ENCODE peak calls at places on chromosomes 5 and 9, in ten cellular contexts. T is MM.1S, L is A673, Q is foreskin fibroblast, C is tibial nerve, M is choroid plexus epithelial cell, N is AG10803, B is dorsolateral prefrontal cortex, A is astrocyte of the cerebellum, G is fibroblast of mammary gland. Y is an unnamed sample.

GRCh38 chr9:108956627-108957026 is 22.4 kb downstream of the ABITRAM start:
- DNase-seq in B (no peak), L (no peak), Q (no peak), T (no peak), G (no peak), N (no peak), A (no peak), M (no peak), C (no peak), Y (no peak)

GRCh38 chr5:156327306-156327705 is 342 bp downstream of the SGCD start:
- DNase-seq in B (no peak), C (no peak), A (no peak), T (no peak), Q (peak), M (no peak), L (no peak), N (peak), G (no peak), Y (no peak)

GRCh38 chr5:90518666-90519065 is 10.7 kb downstream of the LYSMD3 start:
- DNase-seq in Q (peak), T (peak), L (peak), B (no peak), A (peak), G (peak), C (no peak), N (peak), M (peak), Y (no peak)

GRCh38 chr5:133392448-133392847 is 219.9 kb downstream of the FSTL4 start:
- DNase-seq in M (no peak), N (no peak), L (no peak), T (no peak), G (no peak), B (no peak), Q (no peak), A (no peak), C (no peak), Y (no peak)

GRCh38 chr9:91908746-91909145 is 41.3 kb downstream of the ROR2 start:
- DNase-seq in M (peak), B (no peak), Q (no peak), A (no peak), L (no peak), G (peak), N (peak), T (peak), C (no peak), Y (no peak)

GRCh38 chr5:34749431-34749872 is 89.5 kb upstream of the TTC23L start:
- DNase-seq in M (peak), G (peak), A (no peak), B (no peak), L (no peak), Q (peak), N (peak), C (no peak), T (no peak), Y (no peak)

GRCh38 chr9:128607642-128608350 is 48.9 kb downstream of the DYNC2I2 start:
- DNase-seq in B (peak), Q (peak), N (peak), A (peak), C (no peak), M (no peak), T (no peak), G (peak), L (no peak), Y (no peak)

GRCh38 chr9:715743-716400 is 125.6 kb upstream of the DMRT1 start:
- DNase-seq in L (no peak), B (no peak), G (peak), M (peak), A (no peak), N (peak), Q (peak), C (no peak), T (no peak), Y (no peak)

GRCh38 chr9:17509698-17510097 is 69.2 kb upstream of the SH3GL2 start:
- DNase-seq in Q (peak), T (no peak), A (no peak), C (no peak), L (no peak), M (peak), G (no peak), B (no peak), N (peak), Y (no peak)

GRCh38 chr5:98898743-98899142 is 30.1 kb downstream of the CHD1 start:
- DNase-seq in Q (no peak), A (no peak), M (no peak), B (no peak), T (no peak), G (no peak), N (no peak), L (no peak), C (no peak), Y (no peak)

GRCh38 chr5:121737120-121737519 is 114.6 kb upstream of the FTMT start:
- DNase-seq in B (no peak), Q (no peak), C (no peak), G (no peak), L (no peak), T (no peak), A (no peak), M (peak), N (no peak), Y (no peak)

GRCh38 chr9:71010258-71010657 is 111.2 kb downstream of the TRPM3 start:
- DNase-seq in T (no peak), C (no peak), A (no peak), M (no peak), N (no peak), L (no peak), B (no peak), Q (no peak), G (no peak), Y (no peak)

GRCh38 chr9:114786251-114786650 is 19.6 kb downstream of the TNFSF15 start:
- DNase-seq in B (no peak), L (no peak), N (peak), G (peak), Q (no peak), C (no peak), M (peak), A (no peak), T (no peak), Y (no peak)

GRCh38 chr9:108710424-108710823 is 145.4 kb downstream of the ACTL7B start:
- DNase-seq in G (no peak), L (no peak), Q (no peak), A (no peak), T (no peak), N (no peak), M (no peak), C (no peak), B (no peak), Y (no peak)

GRCh38 chr9:98575379-98576346 is 133.1 kb downstream of the GABBR2 start:
- DNase-seq in N (peak), Q (peak), T (peak), B (peak), C (no peak), M (peak), A (peak), L (no peak), G (peak), Y (no peak)

GRCh38 chr5:76850543-76851140 is 828 bp downstream of the S100Z start:
- DNase-seq in A (no peak), T (no peak), N (no peak), M (no peak), B (no peak), Q (no peak), L (no peak), G (no peak), C (no peak), Y (no peak)

GRCh38 chr5:169006878-169007790 is 293.8 kb downstream of the SLIT3 start:
- DNase-seq in N (peak), Q (peak), M (no peak), T (no peak), B (no peak), L (no peak), G (peak), C (no peak), A (no peak), Y (no peak)

GRCh38 chr9:111527347-111527746 is 2.4 kb downstream of the ZNF483 start:
- DNase-seq in T (no peak), C (no peak), M (no peak), N (peak), A (no peak), L (no peak), Q (no peak), B (no peak), G (no peak), Y (no peak)

GRCh38 chr9:92611621-92612275 is 58.2 kb downstream of the IPPK start:
- DNase-seq in Q (no peak), C (no peak), N (no peak), A (no peak), B (no peak), G (no peak), T (no peak), L (no peak), M (no peak), Y (no peak)

GRCh38 chr9:14131353-14132088 is 182.4 kb downstream of the NFIB start:
- DNase-seq in T (no peak), B (no peak), N (no peak), M (no peak), A (no peak), Q (no peak), C (no peak), L (no peak), G (no peak), Y (no peak)

GRCh38 chr9:87579761-87580626 is 82.3 kb downstream of the DAPK1 start:
- DNase-seq in G (no peak), M (no peak), L (no peak), B (no peak), Q (no peak), T (no peak), N (peak), A (no peak), C (no peak), Y (no peak)

GRCh38 chr9:72984150-72984947 is 31.5 kb upstream of the ALDH1A1 start:
- DNase-seq in L (no peak), N (no peak), C (no peak), G (no peak), M (no peak), A (no peak), T (no peak), Q (no peak), B (no peak), Y (no peak)

GRCh38 chr9:136700959-136701664 is 11.3 kb upstream of the DIPK1B start:
- DNase-seq in C (no peak), N (no peak), L (no peak), A (no peak), T (peak), G (no peak), Q (no peak), B (no peak), M (no peak), Y (no peak)

GRCh38 chr9:96398582-96399334 is 15.2 kb upstream of the SLC35D2 start:
- DNase-seq in Q (no peak), T (no peak), G (no peak), L (no peak), A (no peak), N (no peak), C (no peak), M (peak), B (no peak), Y (no peak)

GRCh38 chr5:138635268-138635667 is 60.1 kb upstream of the HSPA9 start:
- DNase-seq in L (no peak), A (no peak), G (peak), C (no peak), B (no peak), Q (peak), N (peak), T (no peak), M (peak), Y (no peak)

GRCh38 chr5:63128018-63128417 is 549.4 kb downstream of the LRRC70 start:
- DNase-seq in B (no peak), N (no peak), L (peak), M (no peak), G (no peak), Q (no peak), C (no peak), T (no peak), A (no peak), Y (no peak)

GRCh38 chr5:115423541-115423940 is 121.0 kb downstream of the FEM1C start:
- DNase-seq in N (no peak), C (peak), G (no peak), L (no peak), B (peak), Q (no peak), A (no peak), T (no peak), M (no peak), Y (peak)

GRCh38 chr9:136695435-136695895 is 8.2 kb upstream of the AGPAT2 start:
- DNase-seq in L (no peak), M (no peak), C (no peak), N (no peak), T (no peak), B (no peak), A (peak), Q (no peak), G (no peak), Y (no peak)

GRCh38 chr9:117703538-117703937 is 665 bp upstream of the TLR4 start:
- DNase-seq in Q (peak), T (no peak), A (peak), G (peak), C (no peak), L (no peak), B (no peak), N (peak), M (peak), Y (no peak)

GRCh38 chr5:158819095-158819494 is 280.6 kb downstream of the EBF1 start:
- DNase-seq in Q (no peak), G (no peak), B (no peak), N (no peak), L (no peak), T (no peak), C (no peak), M (no peak), A (no peak), Y (no peak)

GRCh38 chr5:39253211-39253610 is 33.8 kb upstream of the FYB1 start:
- DNase-seq in B (no peak), T (no peak), N (peak), A (no peak), M (no peak), L (no peak), Q (peak), G (peak), C (no peak), Y (no peak)

GRCh38 chr9:18480649-18481048 is 6.7 kb downstream of the ADAMTSL1 start:
- DNase-seq in A (no peak), M (no peak), T (no peak), N (peak), G (peak), Q (peak), C (peak), B (no peak), L (no peak), Y (no peak)

GRCh38 chr5:12951846-12952245 is 992.6 kb downstream of the DNAH5 start:
- DNase-seq in N (no peak), B (no peak), M (no peak), A (no peak), Q (no peak), T (no peak), C (no peak), L (no peak), G (no peak), Y (no peak)

GRCh38 chr9:123225374-123225813 is 43.0 kb downstream of the STRBP start:
- DNase-seq in T (peak), G (peak), L (peak), B (no peak), C (no peak), M (peak), N (peak), Q (peak), A (peak), Y (no peak)
- TF ChIP-seq CTCF in T (peak), G (peak), L (peak), B (no peak), C (peak), M (peak), N (peak), Q (peak), A (peak), Y (peak)

GRCh38 chr5:44935871-44936270 is 127.1 kb downstream of the MRPS30 start:
- DNase-seq in T (no peak), A (no peak), Q (no peak), C (no peak), N (no peak), G (no peak), L (no peak), M (no peak), B (no peak), Y (no peak)

GRCh38 chr5:44933686-44934085 is 124.9 kb downstream of the MRPS30 start:
- DNase-seq in N (no peak), G (no peak), L (no peak), B (no peak), A (no peak), T (no peak), C (no peak), M (no peak), Q (no peak), Y (no peak)

GRCh38 chr5:44932922-44933585 is 124.3 kb downstream of the MRPS30 start:
- DNase-seq in T (peak), C (no peak), B (no peak), A (no peak), Q (no peak), N (no peak), M (no peak), L (no peak), G (no peak), Y (no peak)

DNA sequence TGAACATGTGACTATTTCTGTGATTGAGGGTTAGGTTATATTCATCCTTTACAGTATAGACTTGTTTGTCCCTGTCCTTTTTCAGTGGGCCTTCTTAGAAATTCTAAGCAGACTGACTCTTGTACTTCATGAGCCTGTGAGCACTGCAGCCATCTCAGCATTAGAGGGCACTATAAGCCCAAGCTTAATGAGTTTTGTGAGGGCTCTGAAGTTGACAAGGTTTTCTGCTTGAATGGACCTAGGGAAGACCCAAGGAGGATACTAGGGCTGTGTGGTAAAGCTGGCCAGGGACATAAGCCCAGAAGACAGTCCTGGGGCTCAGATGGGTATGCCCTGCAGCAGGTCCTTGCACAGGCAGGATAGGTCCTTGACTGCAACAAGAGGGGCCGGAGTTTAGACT is 126.5 kb downstream of the MRPS30 start:
- DNase-seq in A (no peak), T (peak), M (no peak), C (no peak), B (no peak), Q (no peak), G (no peak), L (peak), N (peak), Y (no peak)
- TF ChIP-seq CTCF in A (peak), T (peak), M (no peak), C (no peak), B (no peak), Q (peak), G (no peak), L (peak), N (peak), Y (no peak)

GRCh38 chr9:79598562-79599345 is 27.0 kb downstream of the TLE4 start:
- DNase-seq in M (no peak), T (no peak), G (no peak), B (no peak), A (no peak), N (no peak), L (no peak), C (no peak), Q (no peak), Y (no peak)
- TF ChIP-seq CTCF in M (no peak), T (no peak), G (no peak), B (no peak), A (no peak), N (no peak), L (no peak), C (no peak), Q (no peak), Y (no peak)

DNA sequence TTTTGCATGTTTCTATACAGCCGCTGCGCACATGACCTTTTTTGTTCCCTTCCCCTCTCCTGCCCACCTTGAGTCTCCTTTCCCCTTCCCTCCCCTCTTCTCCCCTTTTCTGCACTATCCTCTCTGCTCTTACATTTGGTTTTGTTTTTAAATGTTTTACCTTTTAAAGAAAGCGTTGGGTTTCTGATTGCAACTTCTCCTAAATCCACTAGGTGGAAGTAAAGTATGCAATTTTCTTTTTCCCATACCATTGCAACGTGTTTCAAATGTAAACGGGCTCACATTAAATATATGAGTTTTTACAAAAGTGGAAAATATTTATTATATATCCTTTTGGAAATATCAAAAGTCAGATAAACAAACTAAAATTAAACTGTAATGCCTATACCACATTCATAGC is 500.9 kb downstream of the DIRAS2 start:
- DNase-seq in N (peak), Q (peak), L (peak), A (peak), T (peak), M (peak), G (peak), C (no peak), B (no peak), Y (no peak)
- TF ChIP-seq CTCF in N (peak), Q (peak), L (peak), A (peak), T (peak), M (peak), G (peak), C (no peak), B (no peak), Y (peak)

GRCh38 chr9:135394131-135394530 is 85.5 kb upstream of the PPP1R26 start:
- DNase-seq in B (peak), Q (no peak), N (no peak), L (no peak), T (no peak), A (no peak), M (no peak), G (no peak), C (no peak), Y (no peak)
- TF ChIP-seq CTCF in B (no peak), Q (no peak), N (no peak), L (no peak), T (no peak), A (no peak), M (no peak), G (no peak), C (no peak), Y (no peak)

Y was measured in chondrocyte.